ENCODE peak calls at places on chromosomes 2 and 18, in four cellular contexts. U, F, D and P are unnamed samples.

GRCh38 chr2:36438454-36438977 is 82.9 kb downstream of the CRIM1 start:
- DNase-seq in U (no peak), F (peak; percentile 93), D (no peak), P (no peak)

GRCh38 chr2:5690231-5690630 is 2.0 kb upstream of the SOX11 start:
- DNase-seq in D (no peak), F (no peak), U (no peak), P (no peak)

GRCh38 chr2:27369471-27370025 is 590 bp downstream of the EIF2B4 start:
- DNase-seq in D (no peak), F (peak; percentile 45), U (no peak), P (no peak)

GRCh38 chr2:98478861-98479770 is 34.5 kb downstream of the INPP4A start:
- DNase-seq in D (no peak), F (no peak), U (no peak), P (no peak)

GRCh38 chr2:118047273-118047898 is 33.5 kb upstream of the CCDC93 start:
- DNase-seq in F (peak; percentile 45), D (no peak), U (no peak), P (no peak)

GRCh38 chr2:174680221-174680620 is 82.6 kb upstream of the WIPF1 start:
- DNase-seq in U (no peak), D (no peak), F (no peak), P (no peak)

GRCh38 chr2:241272298-241272721 is 43.2 kb downstream of the HDLBP start:
- DNase-seq in F (no peak), U (peak; percentile 55), D (peak; percentile 78), P (no peak)

GRCh38 chr2:38190542-38191218 is 114.7 kb upstream of the CYP1B1 start:
- DNase-seq in U (no peak), F (no peak), D (no peak), P (no peak)

GRCh38 chr2:200408428-200409311 is 101.2 kb downstream of the KCTD18 start:
- DNase-seq in F (peak; percentile 79), U (no peak), D (no peak), P (no peak)

GRCh38 chr2:221123396-221123795 is 448.7 kb downstream of the EPHA4 start:
- DNase-seq in F (no peak), U (no peak), D (no peak), P (no peak)

GRCh38 chr2:72326759-72327158 is 179.1 kb upstream of the CYP26B1 start:
- DNase-seq in U (no peak), D (no peak), F (no peak), P (no peak)

GRCh38 chr18:67217551-67218166 is 298.9 kb downstream of the DSEL start:
- DNase-seq in F (peak; percentile 57), U (peak; percentile 1), D (no peak), P (no peak)

GRCh38 chr2:44965684-44966083 is 24.2 kb downstream of the SIX3 start:
- DNase-seq in D (no peak), F (no peak), U (no peak), P (no peak)

GRCh38 chr2:226868331-226868730 is 32.5 kb downstream of the RHBDD1 start:
- DNase-seq in D (no peak), F (no peak), U (no peak), P (no peak)

GRCh38 chr18:36628435-36629094 is 200.2 kb downstream of the TPGS2 start:
- DNase-seq in U (no peak), D (no peak), F (peak; percentile 67), P (no peak)

GRCh38 chr18:63025251-63025710 is 294.3 kb downstream of the BCL2 start:
- DNase-seq in D (no peak), F (peak; percentile 14), U (no peak), P (no peak)

GRCh38 chr2:72198532-72199241 is 51.0 kb upstream of the CYP26B1 start:
- DNase-seq in U (no peak), D (no peak), F (peak; percentile 83), P (no peak)

GRCh38 chr2:198347349-198347748 is 543.0 kb downstream of the PLCL1 start:
- DNase-seq in F (no peak), D (no peak), U (no peak), P (no peak)

GRCh38 chr2:153165021-153165420 is 313.5 kb downstream of the RPRM start:
- DNase-seq in U (no peak), D (no peak), F (no peak), P (no peak)

GRCh38 chr2:33015421-33016142 is 68.8 kb downstream of the LTBP1 start:
- DNase-seq in U (no peak), F (peak; percentile 78), D (no peak), P (no peak)

GRCh38 chr18:66495844-66496243 is 108.0 kb downstream of the CDH19 start:
- DNase-seq in U (no peak), F (peak; percentile 65), D (peak; percentile 57), P (peak; percentile 69)

GRCh38 chr2:130873700-130874346 is 37.1 kb downstream of the ARHGEF4 start:
- DNase-seq in D (peak; percentile 79), F (peak; percentile 63), U (no peak), P (no peak)

GRCh38 chr2:20642026-20642971 is 8.6 kb downstream of the HS1BP3 start:
- DNase-seq in F (peak; percentile 44), U (peak; percentile 77), D (peak; percentile 93), P (peak; percentile 91)

GRCh38 chr2:224025874-224026273 is 13.2 kb downstream of the SERPINE2 start:
- DNase-seq in D (no peak), F (no peak), U (peak; percentile 61), P (no peak)

GRCh38 chr2:46686811-46687210 is 207.4 kb downstream of the TMEM247 start:
- DNase-seq in D (no peak), U (no peak), F (no peak), P (no peak)

GRCh38 chr2:160270571-160271113 is 70.6 kb upstream of the ITGB6 start:
- DNase-seq in D (no peak), F (peak; percentile 77), U (no peak), P (no peak)
- TF ChIP-seq CTCF in D (no peak), F (peak; percentile 3), U (no peak), P (no peak)

GRCh38 chr18:32018331-32019250 is at the start of gene RNF125:
- DNase-seq in D (peak; percentile 88), F (peak; percentile 86), U (peak; percentile 94), P (peak; percentile 86)
- TF ChIP-seq CTCF in D (no peak), F (no peak), U (peak; percentile 7), P (peak; percentile 28)

GRCh38 chr2:237956402-237956736 is 10.4 kb upstream of the UBE2F start:
- DNase-seq in U (no peak), F (no peak), D (no peak), P (no peak)
- TF ChIP-seq CTCF in U (no peak), F (no peak), D (no peak), P (no peak)

GRCh38 chr18:54327818-54328217 is 29.8 kb downstream of the STARD6 start:
- DNase-seq in F (peak; percentile 76), D (no peak), U (no peak), P (no peak)

GRCh38 chr18:54329787-54330186 is 27.9 kb downstream of the STARD6 start:
- DNase-seq in D (no peak), F (no peak), U (no peak), P (no peak)

GRCh38 chr18:54335638-54336173 is 22.0 kb downstream of the STARD6 start:
- DNase-seq in U (no peak), F (peak; percentile 82), D (no peak), P (no peak)

DNA sequence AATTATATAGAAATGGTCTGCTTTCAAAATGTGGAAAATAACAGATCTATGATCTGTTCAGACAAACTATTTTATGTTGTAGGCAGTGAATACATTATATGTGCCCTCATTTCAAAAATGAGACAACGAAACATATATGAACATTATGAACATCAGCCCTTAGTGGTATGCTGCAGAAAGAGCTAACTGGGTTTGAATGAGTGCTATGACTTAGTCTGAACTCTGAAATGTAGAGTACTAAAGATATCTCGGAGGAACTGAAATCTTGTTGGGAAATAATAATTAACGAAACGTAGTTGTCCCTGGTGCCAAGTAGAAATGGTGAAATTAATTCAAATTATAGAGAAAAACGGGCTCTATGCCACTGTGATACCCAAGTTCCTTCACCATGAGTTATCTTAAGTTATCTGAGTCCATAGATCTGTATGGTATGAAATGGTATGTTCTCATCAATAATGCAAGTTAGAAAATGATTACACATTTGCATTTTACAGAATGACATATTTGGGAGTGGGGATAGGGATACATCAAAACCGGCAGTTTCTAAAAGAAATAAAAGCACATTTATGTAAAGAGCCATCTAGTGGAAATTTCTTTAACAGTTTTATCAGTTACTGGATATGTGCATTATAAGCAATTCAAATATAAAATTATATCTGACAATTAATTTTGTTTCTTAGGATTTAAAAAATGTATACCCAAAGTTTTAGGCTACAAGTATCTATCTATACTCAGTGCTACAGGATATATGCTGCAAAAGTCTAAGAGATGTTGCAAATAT is 26.7 kb downstream of the STARD6 start:
- DNase-seq in D (no peak), F (no peak), U (no peak), P (no peak)
- TF ChIP-seq CTCF in D (peak; percentile 5), F (no peak), U (peak; percentile 8), P (no peak)

DNA sequence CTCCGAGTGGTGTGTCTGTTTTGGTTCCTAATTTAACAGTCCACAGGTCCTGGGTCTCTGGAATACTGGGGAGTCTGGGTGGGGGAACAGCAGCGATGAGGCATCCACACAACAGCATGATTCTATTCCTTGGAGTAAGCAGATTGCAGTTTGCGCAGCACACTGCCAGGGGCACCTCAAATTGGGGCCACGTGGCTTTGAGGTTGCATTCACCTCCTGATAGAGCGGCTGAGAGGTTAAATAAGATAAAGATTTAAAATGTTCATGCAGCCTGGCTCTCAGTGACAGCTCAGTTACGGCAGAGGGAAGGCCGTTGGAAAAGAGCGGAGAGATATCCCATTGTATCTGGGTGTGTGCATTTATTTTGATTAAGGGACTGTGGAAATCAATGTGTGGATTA is 202.3 kb downstream of the ASB1 start:
- DNase-seq in D (no peak), U (no peak), F (no peak), P (peak; percentile 37)
- TF ChIP-seq CTCF in D (no peak), U (no peak), F (no peak), P (no peak)